ENCODE peak calls at places on chromosomes 4 and X, in six cellular contexts. One of them, this sample, is unnamed.

GRCh38 chr4:2671267-2671895 is 84.8 kb downstream of the TNIP2 start:
- DNase-seq in GM20000: no peak
- DNase-seq in frontal cortex: no peak
- DNase-seq in HFFc6: no peak
- DNase-seq in A172: no peak
- DNase-seq in ACHN: no peak
- DNase-seq in this sample: no peak

GRCh38 chr4:94076498-94076897 is 131.2 kb upstream of the SMARCAD1 start:
- DNase-seq in ACHN: no peak
- DNase-seq in A172: peak
- DNase-seq in GM20000: peak
- DNase-seq in frontal cortex: no peak
- DNase-seq in HFFc6: no peak
- DNase-seq in this sample: no peak

GRCh38 chrX:2484721-2485459 is 15.9 kb downstream of the DHRSX start:
- DNase-seq in GM20000: peak
- DNase-seq in frontal cortex: no peak
- DNase-seq in HFFc6: peak
- DNase-seq in A172: no peak
- DNase-seq in ACHN: no peak
- DNase-seq in this sample: peak

GRCh38 chrX:50971390-50971789 is 60.9 kb downstream of the BMP15 start:
- DNase-seq in frontal cortex: no peak
- DNase-seq in HFFc6: no peak
- DNase-seq in ACHN: peak
- DNase-seq in A172: no peak
- DNase-seq in GM20000: no peak
- DNase-seq in this sample: no peak

GRCh38 chr4:182574706-182575105 is 331.5 kb downstream of the TENM3 start:
- DNase-seq in HFFc6: no peak
- DNase-seq in GM20000: no peak
- DNase-seq in frontal cortex: no peak
- DNase-seq in A172: no peak
- DNase-seq in ACHN: no peak
- DNase-seq in this sample: no peak

GRCh38 chr4:80185787-80186548 is 11.3 kb upstream of the PRDM8 start:
- DNase-seq in ACHN: no peak
- DNase-seq in A172: no peak
- DNase-seq in frontal cortex: no peak
- DNase-seq in HFFc6: no peak
- DNase-seq in GM20000: peak
- DNase-seq in this sample: no peak

GRCh38 chrX:39167791-39168190 is 366.5 kb downstream of the MID1IP1 start:
- DNase-seq in GM20000: no peak
- DNase-seq in HFFc6: no peak
- DNase-seq in ACHN: no peak
- DNase-seq in frontal cortex: no peak
- DNase-seq in A172: peak
- DNase-seq in this sample: no peak

GRCh38 chr4:184588893-184589292 is 60.4 kb downstream of the CASP3 start:
- DNase-seq in frontal cortex: no peak
- DNase-seq in A172: no peak
- DNase-seq in GM20000: no peak
- DNase-seq in HFFc6: no peak
- DNase-seq in ACHN: no peak
- DNase-seq in this sample: peak

GRCh38 chr4:126265880-126266279 is 951.1 kb downstream of the FAT4 start:
- DNase-seq in GM20000: no peak
- DNase-seq in ACHN: no peak
- DNase-seq in frontal cortex: no peak
- DNase-seq in A172: no peak
- DNase-seq in HFFc6: no peak
- DNase-seq in this sample: no peak

GRCh38 chr4:46441116-46441859 is 51.4 kb upstream of the GABRA2 start:
- DNase-seq in A172: no peak
- DNase-seq in HFFc6: no peak
- DNase-seq in frontal cortex: no peak
- DNase-seq in ACHN: no peak
- DNase-seq in GM20000: no peak
- DNase-seq in this sample: no peak

GRCh38 chr4:176134670-176135069 is 60.7 kb downstream of the SPATA4 start:
- DNase-seq in frontal cortex: no peak
- DNase-seq in ACHN: no peak
- DNase-seq in GM20000: no peak
- DNase-seq in HFFc6: no peak
- DNase-seq in A172: no peak
- DNase-seq in this sample: no peak

GRCh38 chr4:7166286-7166685 is 26.1 kb upstream of the SORCS2 start:
- DNase-seq in ACHN: no peak
- DNase-seq in frontal cortex: no peak
- DNase-seq in A172: no peak
- DNase-seq in GM20000: no peak
- DNase-seq in HFFc6: no peak
- DNase-seq in this sample: no peak

GRCh38 chrX:66030505-66031317 is 9.2 kb downstream of the VSIG4 start:
- DNase-seq in ACHN: peak
- DNase-seq in frontal cortex: no peak
- DNase-seq in A172: no peak
- DNase-seq in HFFc6: peak
- DNase-seq in GM20000: peak
- DNase-seq in this sample: no peak

GRCh38 chr4:4789462-4789861 is 70.0 kb upstream of the MSX1 start:
- DNase-seq in HFFc6: no peak
- DNase-seq in ACHN: no peak
- DNase-seq in frontal cortex: no peak
- DNase-seq in A172: no peak
- DNase-seq in GM20000: no peak
- DNase-seq in this sample: no peak

GRCh38 chr4:8046925-8047541 is 107.4 kb upstream of the AFAP1 start:
- DNase-seq in HFFc6: no peak
- DNase-seq in ACHN: no peak
- DNase-seq in A172: no peak
- DNase-seq in frontal cortex: no peak
- DNase-seq in GM20000: no peak
- DNase-seq in this sample: no peak

GRCh38 chr4:157978680-157979361 is 194.0 kb downstream of the GASK1B start:
- DNase-seq in A172: peak
- DNase-seq in frontal cortex: peak
- DNase-seq in GM20000: peak
- DNase-seq in ACHN: peak
- DNase-seq in HFFc6: peak
- DNase-seq in this sample: peak

GRCh38 chr4:69858683-69859082 is 1.3 kb downstream of the SULT1E1 start:
- DNase-seq in HFFc6: no peak
- DNase-seq in GM20000: no peak
- DNase-seq in frontal cortex: no peak
- DNase-seq in A172: no peak
- DNase-seq in ACHN: no peak
- DNase-seq in this sample: no peak

GRCh38 chrX:13764284-13764683 is 29.7 kb downstream of the OFD1 start:
- DNase-seq in HFFc6: no peak
- DNase-seq in ACHN: no peak
- DNase-seq in A172: no peak
- DNase-seq in GM20000: no peak
- DNase-seq in frontal cortex: no peak
- DNase-seq in this sample: peak

GRCh38 chr4:16230308-16230707 is 4.0 kb upstream of the TAPT1 start:
- DNase-seq in HFFc6: no peak
- DNase-seq in GM20000: no peak
- DNase-seq in ACHN: no peak
- DNase-seq in frontal cortex: no peak
- DNase-seq in A172: no peak
- DNase-seq in this sample: no peak

GRCh38 chrX:144810539-144810938 is 436.8 kb upstream of the SPANXN1 start:
- DNase-seq in ACHN: no peak
- DNase-seq in HFFc6: no peak
- DNase-seq in GM20000: no peak
- DNase-seq in A172: no peak
- DNase-seq in frontal cortex: no peak
- DNase-seq in this sample: no peak

GRCh38 chr4:24477919-24478318 is 106.4 kb downstream of the DHX15 start:
- DNase-seq in GM20000: no peak
- DNase-seq in ACHN: peak
- DNase-seq in A172: peak
- DNase-seq in HFFc6: peak
- DNase-seq in frontal cortex: no peak
- DNase-seq in this sample: no peak

GRCh38 chr4:48127231-48127881 is 6.7 kb downstream of the TXK start:
- DNase-seq in GM20000: no peak
- DNase-seq in HFFc6: no peak
- DNase-seq in A172: no peak
- DNase-seq in ACHN: no peak
- DNase-seq in frontal cortex: no peak
- DNase-seq in this sample: no peak

GRCh38 chr4:145130788-145131398 is 32.8 kb downstream of the ABCE1 start:
- DNase-seq in GM20000: no peak
- DNase-seq in HFFc6: peak
- DNase-seq in frontal cortex: no peak
- DNase-seq in ACHN: peak
- DNase-seq in A172: peak
- DNase-seq in this sample: no peak

GRCh38 chr4:184416913-184417734 is 57.2 kb downstream of the IRF2 start:
- DNase-seq in frontal cortex: no peak
- DNase-seq in ACHN: peak
- DNase-seq in HFFc6: no peak
- DNase-seq in GM20000: peak
- DNase-seq in A172: peak
- DNase-seq in this sample: no peak

This sample was measured in Ammon's horn.